ENCODE peak calls at places on chromosome 19, in four cellular contexts. One of them, this sample, is unnamed.

GRCh38 chr19:44024900-44025216 is 321 bp upstream of the ZNF222 start:
- DNase-seq in stimulated activated CD4-positive, alpha-beta T cell treated with anti-CD3 and anti-CD28 coated beads, Interleukin-4, amount 100 ng/mL, for 1 hour: no peak
- DNase-seq in GF-D8: no peak
- DNase-seq in RWPE1: no peak
- DNase-seq in this sample: no peak

GRCh38 chr19:18044825-18045304 is 36.9 kb downstream of the ARRDC2 start:
- DNase-seq in stimulated activated CD4-positive, alpha-beta T cell treated with anti-CD3 and anti-CD28 coated beads, Interleukin-4, amount 100 ng/mL, for 1 hour: peak
- DNase-seq in RWPE1: no peak
- DNase-seq in GF-D8: peak
- DNase-seq in this sample: peak

GRCh38 chr19:34220472-34221063 is 33.8 kb upstream of the GARRE1 start:
- DNase-seq in RWPE1: peak
- DNase-seq in GF-D8: peak
- DNase-seq in stimulated activated CD4-positive, alpha-beta T cell treated with anti-CD3 and anti-CD28 coated beads, Interleukin-4, amount 100 ng/mL, for 1 hour: peak
- DNase-seq in this sample: peak

GRCh38 chr19:1408300-1409203 is 1.2 kb downstream of the DAZAP1 start:
- DNase-seq in GF-D8: no peak
- DNase-seq in RWPE1: no peak
- DNase-seq in stimulated activated CD4-positive, alpha-beta T cell treated with anti-CD3 and anti-CD28 coated beads, Interleukin-4, amount 100 ng/mL, for 1 hour: peak
- DNase-seq in this sample: peak

GRCh38 chr19:50693064-50693975 is 26.3 kb downstream of the SHANK1 start:
- DNase-seq in stimulated activated CD4-positive, alpha-beta T cell treated with anti-CD3 and anti-CD28 coated beads, Interleukin-4, amount 100 ng/mL, for 1 hour: no peak
- DNase-seq in GF-D8: no peak
- DNase-seq in RWPE1: no peak
- DNase-seq in this sample: no peak

GRCh38 chr19:40398417-40399056 is 8.6 kb upstream of the HIPK4 start:
- DNase-seq in stimulated activated CD4-positive, alpha-beta T cell treated with anti-CD3 and anti-CD28 coated beads, Interleukin-4, amount 100 ng/mL, for 1 hour: peak
- DNase-seq in RWPE1: peak
- DNase-seq in GF-D8: no peak
- DNase-seq in this sample: no peak

GRCh38 chr19:16429066-16429758 is 42.6 kb downstream of the EPS15L1 start:
- DNase-seq in GF-D8: no peak
- DNase-seq in RWPE1: peak
- DNase-seq in stimulated activated CD4-positive, alpha-beta T cell treated with anti-CD3 and anti-CD28 coated beads, Interleukin-4, amount 100 ng/mL, for 1 hour: no peak
- DNase-seq in this sample: no peak

GRCh38 chr19:11887247-11887617 is 350 bp upstream of the ZNF69 start:
- DNase-seq in RWPE1: no peak
- DNase-seq in stimulated activated CD4-positive, alpha-beta T cell treated with anti-CD3 and anti-CD28 coated beads, Interleukin-4, amount 100 ng/mL, for 1 hour: no peak
- DNase-seq in GF-D8: no peak
- DNase-seq in this sample: no peak

GRCh38 chr19:35170359-35171061 is 16.0 kb downstream of the FXYD5 start:
- DNase-seq in stimulated activated CD4-positive, alpha-beta T cell treated with anti-CD3 and anti-CD28 coated beads, Interleukin-4, amount 100 ng/mL, for 1 hour: no peak
- DNase-seq in RWPE1: no peak
- DNase-seq in GF-D8: no peak
- DNase-seq in this sample: no peak

GRCh38 chr19:10625003-10625761 is at the start of gene SLC44A2:
- DNase-seq in GF-D8: no peak
- DNase-seq in RWPE1: peak
- DNase-seq in stimulated activated CD4-positive, alpha-beta T cell treated with anti-CD3 and anti-CD28 coated beads, Interleukin-4, amount 100 ng/mL, for 1 hour: no peak
- DNase-seq in this sample: no peak

GRCh38 chr19:30557927-30558557 is 185.9 kb downstream of the ZNF536 start:
- DNase-seq in RWPE1: no peak
- DNase-seq in stimulated activated CD4-positive, alpha-beta T cell treated with anti-CD3 and anti-CD28 coated beads, Interleukin-4, amount 100 ng/mL, for 1 hour: no peak
- DNase-seq in GF-D8: no peak
- DNase-seq in this sample: no peak

GRCh38 chr19:39420769-39421168 is 8.3 kb downstream of the PLEKHG2 start:
- DNase-seq in stimulated activated CD4-positive, alpha-beta T cell treated with anti-CD3 and anti-CD28 coated beads, Interleukin-4, amount 100 ng/mL, for 1 hour: no peak
- DNase-seq in GF-D8: no peak
- DNase-seq in RWPE1: no peak
- DNase-seq in this sample: no peak

GRCh38 chr19:42350417-42350816 is 25.0 kb downstream of the MEGF8 start:
- DNase-seq in GF-D8: no peak
- DNase-seq in stimulated activated CD4-positive, alpha-beta T cell treated with anti-CD3 and anti-CD28 coated beads, Interleukin-4, amount 100 ng/mL, for 1 hour: no peak
- DNase-seq in RWPE1: no peak
- DNase-seq in this sample: no peak

GRCh38 chr19:35074426-35075201 is 33.1 kb downstream of the HPN start:
- DNase-seq in GF-D8: no peak
- DNase-seq in RWPE1: no peak
- DNase-seq in stimulated activated CD4-positive, alpha-beta T cell treated with anti-CD3 and anti-CD28 coated beads, Interleukin-4, amount 100 ng/mL, for 1 hour: no peak
- DNase-seq in this sample: no peak

GRCh38 chr19:3665681-3666544 is 34.4 kb downstream of the PIP5K1C start:
- DNase-seq in GF-D8: no peak
- DNase-seq in stimulated activated CD4-positive, alpha-beta T cell treated with anti-CD3 and anti-CD28 coated beads, Interleukin-4, amount 100 ng/mL, for 1 hour: peak
- DNase-seq in RWPE1: peak
- DNase-seq in this sample: peak

GRCh38 chr19:11473725-11474124 is 7.1 kb downstream of the ELAVL3 start:
- DNase-seq in GF-D8: no peak
- DNase-seq in stimulated activated CD4-positive, alpha-beta T cell treated with anti-CD3 and anti-CD28 coated beads, Interleukin-4, amount 100 ng/mL, for 1 hour: no peak
- DNase-seq in RWPE1: no peak
- DNase-seq in this sample: no peak

GRCh38 chr19:45960595-45961235 is 12.9 kb downstream of the NOVA2 start:
- DNase-seq in RWPE1: no peak
- DNase-seq in GF-D8: no peak
- DNase-seq in stimulated activated CD4-positive, alpha-beta T cell treated with anti-CD3 and anti-CD28 coated beads, Interleukin-4, amount 100 ng/mL, for 1 hour: no peak
- DNase-seq in this sample: no peak

GRCh38 chr19:15432018-15432494 is 13.3 kb upstream of the AKAP8L start:
- DNase-seq in RWPE1: no peak
- DNase-seq in stimulated activated CD4-positive, alpha-beta T cell treated with anti-CD3 and anti-CD28 coated beads, Interleukin-4, amount 100 ng/mL, for 1 hour: peak
- DNase-seq in GF-D8: no peak
- DNase-seq in this sample: peak

GRCh38 chr19:4732680-4733114 is 9.1 kb upstream of the DPP9 start:
- DNase-seq in stimulated activated CD4-positive, alpha-beta T cell treated with anti-CD3 and anti-CD28 coated beads, Interleukin-4, amount 100 ng/mL, for 1 hour: peak
- DNase-seq in GF-D8: no peak
- DNase-seq in RWPE1: peak
- DNase-seq in this sample: peak

GRCh38 chr19:956747-957451 is 27.2 kb upstream of the WDR18 start:
- DNase-seq in stimulated activated CD4-positive, alpha-beta T cell treated with anti-CD3 and anti-CD28 coated beads, Interleukin-4, amount 100 ng/mL, for 1 hour: no peak
- DNase-seq in RWPE1: peak
- DNase-seq in GF-D8: no peak
- DNase-seq in this sample: no peak

GRCh38 chr19:51458051-51458645 is at the start of gene SIGLEC8:
- DNase-seq in stimulated activated CD4-positive, alpha-beta T cell treated with anti-CD3 and anti-CD28 coated beads, Interleukin-4, amount 100 ng/mL, for 1 hour: no peak
- DNase-seq in GF-D8: no peak
- DNase-seq in RWPE1: no peak
- DNase-seq in this sample: no peak

GRCh38 chr19:41785653-41786052 is 10.7 kb upstream of the CEACAM3 start:
- DNase-seq in GF-D8: peak
- DNase-seq in RWPE1: peak
- DNase-seq in stimulated activated CD4-positive, alpha-beta T cell treated with anti-CD3 and anti-CD28 coated beads, Interleukin-4, amount 100 ng/mL, for 1 hour: peak
- DNase-seq in this sample: peak

GRCh38 chr19:34688592-34688991 is 11.1 kb downstream of the ZNF302 start:
- DNase-seq in GF-D8: no peak
- DNase-seq in stimulated activated CD4-positive, alpha-beta T cell treated with anti-CD3 and anti-CD28 coated beads, Interleukin-4, amount 100 ng/mL, for 1 hour: no peak
- DNase-seq in RWPE1: no peak
- DNase-seq in this sample: no peak

GRCh38 chr19:2083174-2083854 is 12.8 kb downstream of the MOB3A start:
- DNase-seq in stimulated activated CD4-positive, alpha-beta T cell treated with anti-CD3 and anti-CD28 coated beads, Interleukin-4, amount 100 ng/mL, for 1 hour: peak
- DNase-seq in RWPE1: no peak
- DNase-seq in GF-D8: peak
- DNase-seq in this sample: peak

GRCh38 chr19:18153555-18154134 is 682 bp downstream of the PIK3R2 start:
- DNase-seq in stimulated activated CD4-positive, alpha-beta T cell treated with anti-CD3 and anti-CD28 coated beads, Interleukin-4, amount 100 ng/mL, for 1 hour: peak
- DNase-seq in GF-D8: no peak
- DNase-seq in RWPE1: no peak
- DNase-seq in this sample: no peak

GRCh38 chr19:19558055-19558454 is 20.0 kb downstream of the CILP2 start:
- DNase-seq in GF-D8: no peak
- DNase-seq in RWPE1: no peak
- DNase-seq in stimulated activated CD4-positive, alpha-beta T cell treated with anti-CD3 and anti-CD28 coated beads, Interleukin-4, amount 100 ng/mL, for 1 hour: no peak
- DNase-seq in this sample: no peak